ENCODE peak calls at places on chromosomes 3 and 15, in eight cellular contexts. W is IMR-90, K is HepG2, Y is neural crest cell, I is NB4, E is mammary epithelial cell, D is kidney, B is fibroblast of the aortic adventitia. U is an unnamed sample.

GRCh38 chr3:120181632-120182031 is 87.4 kb upstream of the GSK3B start:
- DNase-seq in W (no peak), K (no peak), Y (no peak), I (peak), E (peak), D (no peak), B (no peak), U (no peak)

GRCh38 chr15:59885832-59886231 is 118.3 kb upstream of the FOXB1 start:
- DNase-seq in W (no peak), K (no peak), Y (peak), I (peak), E (peak), D (no peak), B (peak), U (no peak)

GRCh38 chr3:197737319-197737649 is 580 bp upstream of the RUBCN start:
- DNase-seq in W (no peak), K (no peak), Y (no peak), I (no peak), E (no peak), D (no peak), B (no peak), U (no peak)

GRCh38 chr15:63896336-63897115 is 62.8 kb upstream of the HERC1 start:
- DNase-seq in W (peak), K (peak), Y (no peak), I (peak), E (peak), D (peak), B (peak), U (peak)

GRCh38 chr15:62173215-62173614 is 8.1 kb upstream of the C2CD4B start:
- DNase-seq in W (no peak), K (no peak), Y (no peak), I (no peak), E (no peak), D (no peak), B (peak), U (no peak)

GRCh38 chr3:23720885-23721284 is 84.9 kb upstream of the UBE2E1 start:
- DNase-seq in W (peak), K (no peak), Y (no peak), I (no peak), E (peak), D (no peak), B (peak), U (no peak)

GRCh38 chr3:113222412-113223086 is 11.2 kb downstream of the BOC start:
- DNase-seq in W (no peak), K (no peak), Y (no peak), I (no peak), E (no peak), D (no peak), B (no peak), U (no peak)

GRCh38 chr15:39587291-39587909 is 6.5 kb downstream of the THBS1 start:
- DNase-seq in W (peak), K (no peak), Y (no peak), I (no peak), E (no peak), D (peak), B (peak), U (no peak)

GRCh38 chr15:73628976-73629854 is 4.0 kb downstream of the NPTN start:
- DNase-seq in W (no peak), K (peak), Y (no peak), I (peak), E (peak), D (no peak), B (no peak), U (no peak)

GRCh38 chr3:126154391-126155279 is 25.8 kb downstream of the ALDH1L1 start:
- DNase-seq in W (no peak), K (no peak), Y (no peak), I (no peak), E (no peak), D (no peak), B (no peak), U (no peak)

GRCh38 chr3:100882571-100882981 is 110.6 kb downstream of the ABI3BP start:
- DNase-seq in W (peak), K (no peak), Y (no peak), I (no peak), E (no peak), D (no peak), B (peak), U (no peak)

GRCh38 chr15:84666373-84666772 is 8.4 kb upstream of the NMB start:
- DNase-seq in W (no peak), K (no peak), Y (no peak), I (no peak), E (no peak), D (no peak), B (peak), U (no peak)

GRCh38 chr15:65954289-65954741 is 85.0 kb downstream of the RAB11A start:
- DNase-seq in W (peak), K (no peak), Y (peak), I (peak), E (peak), D (no peak), B (peak), U (no peak)

GRCh38 chr15:32125595-32125994 is 95.3 kb downstream of the CHRNA7 start:
- DNase-seq in W (no peak), K (no peak), Y (no peak), I (no peak), E (no peak), D (no peak), B (no peak), U (no peak)

GRCh38 chr3:125207949-125208568 is 4.5 kb downstream of the SLC12A8 start:
- DNase-seq in W (no peak), K (no peak), Y (no peak), I (no peak), E (no peak), D (no peak), B (no peak), U (no peak)

GRCh38 chr3:45026038-45026437 is at the start of gene CLEC3B:
- DNase-seq in W (peak), K (no peak), Y (no peak), I (no peak), E (no peak), D (peak), B (peak), U (peak)

GRCh38 chr3:169575381-169575780 is 88.1 kb downstream of the MECOM start:
- DNase-seq in W (peak), K (no peak), Y (no peak), I (no peak), E (peak), D (no peak), B (peak), U (no peak)

GRCh38 chr3:124034809-124035152 is 42.9 kb upstream of the ROPN1 start:
- DNase-seq in W (no peak), K (no peak), Y (no peak), I (no peak), E (no peak), D (no peak), B (no peak), U (no peak)

GRCh38 chr15:45604321-45604720 is 17.1 kb downstream of the BLOC1S6 start:
- DNase-seq in W (no peak), K (no peak), Y (no peak), I (peak), E (no peak), D (no peak), B (no peak), U (no peak)

DNA sequence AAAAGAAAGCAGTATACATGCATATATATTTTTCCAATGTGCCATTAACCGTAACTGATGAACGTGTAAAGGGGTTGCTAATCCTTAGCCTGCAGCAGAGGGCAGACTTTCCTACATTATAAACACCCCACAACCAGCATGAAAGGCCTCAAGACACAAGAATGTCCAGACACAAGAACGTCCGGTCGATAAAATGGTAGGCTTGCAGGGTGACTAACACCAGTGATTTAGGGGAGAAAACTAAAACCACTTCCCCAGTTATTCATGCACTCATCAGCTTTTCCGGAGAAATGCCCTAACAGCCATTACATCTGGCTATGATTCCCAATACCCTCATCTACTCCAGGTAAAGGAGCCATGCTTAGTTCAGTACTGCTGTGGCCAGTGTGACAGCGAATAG is 57.4 kb downstream of the LRTM1 start:
- DNase-seq in W (peak), K (peak), Y (peak), I (peak), E (peak), D (no peak), B (peak), U (no peak)
- TF ChIP-seq CTCF in W (peak), K (peak), Y (peak), I (peak), E (peak), D (peak), B (peak), U (peak)

GRCh38 chr3:12946134-12946533 is 104.8 kb upstream of the RPL32 start:
- DNase-seq in W (no peak), K (no peak), Y (no peak), I (no peak), E (no peak), D (no peak), B (no peak), U (no peak)

GRCh38 chr3:12948371-12948770 is 107.0 kb upstream of the RPL32 start:
- DNase-seq in W (peak), K (no peak), Y (no peak), I (no peak), E (peak), D (no peak), B (peak), U (no peak)

GRCh38 chr3:12946661-12947316 is 105.4 kb upstream of the RPL32 start:
- DNase-seq in W (no peak), K (no peak), Y (no peak), I (no peak), E (peak), D (no peak), B (no peak), U (no peak)

GRCh38 chr3:12947504-12948369 is 106.4 kb upstream of the RPL32 start:
- DNase-seq in W (peak), K (peak), Y (no peak), I (peak), E (peak), D (peak), B (peak), U (peak)

DNA sequence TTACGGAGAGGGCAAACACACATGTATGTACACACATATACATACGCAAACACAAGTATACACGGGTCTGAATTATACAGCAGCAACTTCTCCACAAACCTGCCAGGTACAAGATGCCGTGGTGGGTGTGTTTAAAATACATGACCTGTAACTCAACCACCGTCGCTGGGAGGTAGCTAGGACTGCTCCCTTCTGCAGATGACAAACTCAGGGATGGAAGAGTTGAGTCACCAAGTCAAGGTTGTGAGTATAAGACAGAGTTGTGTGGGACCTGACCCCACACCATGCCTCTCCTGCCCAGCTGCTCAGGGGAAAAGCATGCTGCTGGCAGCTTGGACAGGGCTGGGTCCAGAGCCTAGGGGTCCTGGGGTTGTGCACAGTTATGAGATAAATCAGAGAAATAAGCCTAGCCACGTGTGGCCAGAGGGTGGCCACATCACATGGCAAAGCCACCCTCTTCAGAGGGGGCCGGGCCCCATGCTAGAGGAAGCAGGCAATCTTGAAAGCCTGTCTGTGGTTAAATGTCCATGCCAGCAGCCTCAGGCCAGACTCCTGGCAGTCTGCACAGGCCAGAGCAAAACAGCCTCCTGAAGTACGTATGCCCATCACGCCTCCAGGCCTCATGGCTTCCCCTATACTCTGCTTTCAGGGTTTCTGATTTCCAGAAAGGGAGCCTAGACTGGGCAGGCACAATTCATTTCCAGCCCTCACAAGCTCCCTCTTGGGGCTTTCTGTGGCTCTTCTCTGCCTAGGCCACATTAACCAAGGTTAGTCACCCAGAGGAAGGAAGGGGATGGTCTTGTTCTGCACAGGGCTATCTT is 107.7 kb upstream of the RPL32 start:
- DNase-seq in W (peak), K (no peak), Y (no peak), I (peak), E (peak), D (peak), B (peak), U (peak)
- TF ChIP-seq CTCF in W (peak), K (no peak), Y (no peak), I (peak), E (no peak), D (no peak), B (no peak), U (no peak)

GRCh38 chr3:195889843-195890407 is 18.4 kb downstream of the TNK2 start:
- DNase-seq in W (no peak), K (no peak), Y (no peak), I (no peak), E (no peak), D (no peak), B (no peak), U (no peak)
- TF ChIP-seq CTCF in W (no peak), K (no peak), Y (no peak), I (no peak), E (no peak), D (no peak), B (no peak), U (no peak)

DNA sequence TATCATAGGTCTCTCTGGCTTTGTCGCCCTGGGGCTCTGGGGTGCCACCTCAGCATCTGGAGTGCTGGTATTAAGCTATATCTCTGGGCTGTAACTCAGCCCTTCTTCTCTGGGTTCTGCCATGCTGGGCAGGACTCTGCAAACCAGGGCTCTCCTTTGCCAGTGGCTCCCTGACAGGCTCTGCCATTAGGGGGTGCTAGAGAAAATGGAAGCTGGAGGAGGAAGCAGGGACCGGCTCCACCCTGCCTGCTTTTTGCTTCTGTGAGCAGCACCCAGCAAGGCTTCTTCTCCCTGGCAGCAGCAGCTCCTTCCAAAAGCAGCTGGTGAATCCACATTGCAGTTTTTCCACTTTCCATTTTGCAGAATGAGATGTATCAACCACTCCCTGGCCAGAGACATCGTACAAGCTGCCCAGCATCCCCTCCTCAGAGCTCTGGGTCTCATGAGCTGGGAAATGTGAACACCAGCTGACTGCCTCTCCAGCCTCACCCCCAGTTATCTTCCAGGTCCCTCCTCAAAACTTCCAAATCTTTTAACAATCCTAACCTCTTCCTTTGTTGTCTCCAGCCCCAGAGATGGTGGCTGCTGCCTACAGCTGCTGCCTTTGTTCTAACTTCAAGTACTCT is 165.0 kb downstream of the ABHD5 start:
- DNase-seq in W (peak), K (peak), Y (peak), I (peak), E (peak), D (no peak), B (peak), U (peak)
- TF ChIP-seq CTCF in W (peak), K (peak), Y (peak), I (peak), E (peak), D (peak), B (peak), U (peak)

GRCh38 chr3:167451282-167451681 is 22.6 kb downstream of the SERPINI2 start:
- DNase-seq in W (no peak), K (no peak), Y (no peak), I (no peak), E (no peak), D (no peak), B (no peak), U (no peak)
- TF ChIP-seq CTCF in W (no peak), K (no peak), Y (peak), I (no peak), E (no peak), D (no peak), B (no peak), U (no peak)

GRCh38 chr3:46895204-46895660 is 17.7 kb downstream of the PTH1R start:
- DNase-seq in W (peak), K (peak), Y (peak), I (peak), E (peak), D (peak), B (peak), U (peak)
- TF ChIP-seq CTCF in W (peak), K (peak), Y (peak), I (peak), E (peak), D (peak), B (peak), U (peak)

GRCh38 chr3:46448721-46449120 is 16.0 kb downstream of the LTF start:
- DNase-seq in W (no peak), K (no peak), Y (no peak), I (no peak), E (no peak), D (no peak), B (no peak), U (no peak)

GRCh38 chr3:46438831-46439230 is 25.9 kb downstream of the LTF start:
- DNase-seq in W (no peak), K (no peak), Y (no peak), I (peak), E (no peak), D (no peak), B (no peak), U (no peak)

GRCh38 chr3:46447535-46447934 is 17.2 kb downstream of the LTF start:
- DNase-seq in W (no peak), K (no peak), Y (no peak), I (peak), E (no peak), D (no peak), B (no peak), U (no peak)

GRCh38 chr3:46440531-46441294 is 24.0 kb downstream of the LTF start:
- DNase-seq in W (no peak), K (no peak), Y (no peak), I (peak), E (no peak), D (no peak), B (no peak), U (no peak)

DNA sequence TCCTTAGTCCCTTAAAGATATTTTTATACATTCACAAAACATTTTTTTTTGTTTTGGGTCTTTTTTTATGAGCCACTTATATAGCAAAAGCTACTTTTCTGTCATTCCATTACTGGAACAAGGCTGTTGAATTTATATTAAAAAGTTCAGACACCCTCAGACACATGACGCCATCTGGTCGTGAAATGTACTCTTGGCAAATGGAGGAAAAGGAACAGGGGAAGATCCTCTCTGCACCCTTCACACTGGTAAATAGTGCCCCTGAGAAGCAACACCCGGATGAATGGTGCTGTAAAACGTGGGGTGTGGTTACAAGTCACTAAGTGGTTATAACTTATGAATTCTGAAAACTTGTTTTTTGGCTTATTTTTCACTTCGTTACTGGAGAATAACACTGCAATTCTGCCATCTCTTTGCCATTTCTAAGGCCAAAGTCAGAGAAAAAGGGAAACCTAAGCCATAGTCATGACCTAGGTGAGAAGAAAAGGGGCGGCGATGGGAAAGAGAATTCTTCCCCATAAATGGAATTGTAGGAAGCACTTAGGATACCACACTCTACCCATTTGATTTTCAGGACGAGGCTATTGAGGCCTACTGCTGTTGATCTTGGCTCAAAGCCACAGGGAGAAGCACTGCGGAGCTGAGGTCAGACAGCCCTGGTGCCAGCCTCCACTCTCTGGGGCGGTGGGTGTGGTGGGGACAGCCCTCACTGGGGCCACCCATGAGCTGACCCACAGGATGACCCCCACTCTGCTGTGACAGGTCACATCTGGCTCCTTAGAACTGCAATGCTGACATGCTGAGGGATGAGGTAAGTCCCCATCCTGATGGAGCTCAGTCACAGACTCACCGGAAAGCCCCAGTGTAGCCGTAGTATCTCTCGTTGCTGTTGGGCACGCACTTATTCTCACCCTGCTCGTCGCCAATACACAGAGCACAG is 21.8 kb downstream of the LTF start:
- DNase-seq in W (no peak), K (peak), Y (peak), I (peak), E (no peak), D (no peak), B (peak), U (no peak)
- TF ChIP-seq CTCF in W (no peak), K (peak), Y (peak), I (peak), E (no peak), D (peak), B (peak), U (peak)

U was measured in upper lobe of right lung.